ENCODE peak calls at places on chromosomes 1 and 21, in ten cellular contexts. E is neuronal stem cell; J is activated T-helper 9 cell treated with anti-CD3 and anti-CD28 coated beads, Interleukin-2, amount 50 U/mL, for 16 hours; W is left colon; G is stimulated activated CD4-positive, alpha-beta T cell treated with anti-CD3 and anti-CD28 coated beads, Interleukin-12 subunit alpha, Interleukin-12 subunit beta, amount 100 ng/mL, for 48 hours; D is activated CD4-positive, alpha-beta T cell treated with anti-CD3 and anti-CD28 coated beads for 4 hours; N is upper lobe of right lung; R is GM12891; V is kidney glomerular epithelial cell; P is GM10248. Q is an unnamed sample.

GRCh38 chr1:207500306-207500705 is 4.3 kb downstream of the CR1 start:
- DNase-seq in E (no peak), J (no peak), W (no peak), G (no peak), D (no peak), N (no peak), R (no peak), V (no peak), P (no peak), Q (no peak)

GRCh38 chr1:244239261-244239770 is 188.2 kb downstream of the ZBTB18 start:
- DNase-seq in E (no peak), J (no peak), W (no peak), G (no peak), D (no peak), N (no peak), R (no peak), V (no peak), P (no peak), Q (peak)

GRCh38 chr1:162285149-162285561 is 91.5 kb downstream of the SPATA46 start:
- DNase-seq in E (no peak), J (no peak), W (peak), G (no peak), D (no peak), N (peak), R (no peak), V (no peak), P (no peak), Q (no peak)

GRCh38 chr1:36322786-36323635 is 434 bp downstream of the EVA1B start:
- DNase-seq in E (peak), J (peak), W (peak), G (no peak), D (no peak), N (no peak), R (peak), V (no peak), P (peak), Q (peak)

GRCh38 chr1:35899941-35900340 is 16.9 kb downstream of the AGO1 start:
- DNase-seq in E (no peak), J (no peak), W (no peak), G (no peak), D (no peak), N (no peak), R (no peak), V (no peak), P (no peak), Q (no peak)

GRCh38 chr21:34582506-34583150 is 32.3 kb downstream of the RCAN1 start:
- DNase-seq in E (peak), J (no peak), W (no peak), G (no peak), D (no peak), N (no peak), R (peak), V (peak), P (peak), Q (no peak)

GRCh38 chr1:151841141-151841540 is 1.5 kb upstream of the C2CD4D start:
- DNase-seq in E (no peak), J (no peak), W (no peak), G (no peak), D (no peak), N (no peak), R (no peak), V (peak), P (no peak), Q (no peak)

GRCh38 chr1:208387908-208388756 is 143.9 kb upstream of the PLXNA2 start:
- DNase-seq in E (no peak), J (no peak), W (no peak), G (no peak), D (no peak), N (no peak), R (no peak), V (no peak), P (no peak), Q (no peak)

GRCh38 chr1:15070145-15070748 is 83.3 kb upstream of the TMEM51 start:
- DNase-seq in E (no peak), J (no peak), W (no peak), G (no peak), D (no peak), N (no peak), R (no peak), V (no peak), P (no peak), Q (no peak)

GRCh38 chr1:26787706-26788514 is at the start of gene PIGV:
- DNase-seq in E (peak), J (peak), W (peak), G (peak), D (peak), N (peak), R (peak), V (peak), P (peak), Q (peak)

GRCh38 chr1:38667626-38668025 is 191.9 kb downstream of the RRAGC start:
- DNase-seq in E (no peak), J (no peak), W (no peak), G (no peak), D (no peak), N (no peak), R (no peak), V (no peak), P (no peak), Q (no peak)

GRCh38 chr1:209569445-209570207 is 13.9 kb upstream of the CAMK1G start:
- DNase-seq in E (peak), J (peak), W (peak), G (peak), D (peak), N (peak), R (peak), V (peak), P (peak), Q (peak)

GRCh38 chr1:64474639-64475038 is 4.7 kb downstream of the CACHD1 start:
- DNase-seq in E (no peak), J (no peak), W (peak), G (no peak), D (no peak), N (peak), R (no peak), V (no peak), P (no peak), Q (no peak)

GRCh38 chr1:190658907-190659306 is 181.2 kb upstream of the BRINP3 start:
- DNase-seq in E (no peak), J (no peak), W (no peak), G (no peak), D (no peak), N (no peak), R (no peak), V (no peak), P (no peak), Q (no peak)

GRCh38 chr1:63411081-63411480 is 43.7 kb downstream of the ALG6 start:
- DNase-seq in E (no peak), J (no peak), W (no peak), G (no peak), D (no peak), N (no peak), R (no peak), V (no peak), P (no peak), Q (no peak)

GRCh38 chr21:29264721-29265120 is 34.0 kb upstream of the BACH1 start:
- DNase-seq in E (no peak), J (no peak), W (no peak), G (no peak), D (no peak), N (no peak), R (no peak), V (no peak), P (no peak), Q (no peak)

GRCh38 chr1:225811622-225812487 is 1.9 kb downstream of the EPHX1 start:
- DNase-seq in E (no peak), J (no peak), W (peak), G (no peak), D (no peak), N (no peak), R (no peak), V (no peak), P (no peak), Q (no peak)